ENCODE peak calls at places on chromosomes 7 and 10, in seven cellular contexts. P is endothelial cell of umbilical vein; M is nephron progenitor cell; H is activated CD8-positive, alpha-beta memory T cell treated with anti-CD3 and anti-CD28 coated beads for 4 hours; K is stimulated activated CD4-positive, alpha-beta T cell treated with anti-CD3 and anti-CD28 coated beads, Interleukin-2, amount 100 ng/mL, for 48 hours; O is NCI-H1105; Q is NCI-H345. T is an unnamed sample.

GRCh38 chr10:108561649-108562048 is 1361.7 kb downstream of the XPNPEP1 start:
- DNase-seq in P (no peak), M (no peak), H (no peak), K (no peak), O (no peak), Q (no peak), T (no peak)

GRCh38 chr7:29976673-29977072 is 12.9 kb downstream of the SCRN1 start:
- DNase-seq in P (no peak), M (no peak), H (no peak), K (no peak), O (no peak), Q (no peak), T (no peak)

GRCh38 chr7:20532841-20533240 is 82.6 kb upstream of the ABCB5 start:
- DNase-seq in P (peak; percentile 80), M (no peak), H (no peak), K (no peak), O (no peak), Q (no peak), T (no peak)

GRCh38 chr10:112721080-112721698 is 228.9 kb upstream of the TCF7L2 start:
- DNase-seq in P (peak; percentile 54), M (peak; percentile 7), H (no peak), K (no peak), O (no peak), Q (no peak), T (no peak)

GRCh38 chr10:120314426-120314825 is 142.6 kb upstream of the PLPP4 start:
- DNase-seq in P (no peak), M (no peak), H (no peak), K (no peak), O (no peak), Q (no peak), T (no peak)

GRCh38 chr10:66941491-66941890 is 15.7 kb downstream of the LRRTM3 start:
- DNase-seq in P (no peak), M (no peak), H (no peak), K (no peak), O (no peak), Q (no peak), T (no peak)

GRCh38 chr7:47552631-47553030 is 29.3 kb downstream of the TNS3 start:
- DNase-seq in P (no peak), M (no peak), H (no peak), K (no peak), O (no peak), Q (no peak), T (no peak)

GRCh38 chr7:134502463-134502862 is 24.9 kb upstream of the AKR1B10 start:
- DNase-seq in P (no peak), M (no peak), H (no peak), K (no peak), O (no peak), Q (no peak), T (no peak)

GRCh38 chr10:6350609-6351008 is 147.9 kb downstream of the PFKFB3 start:
- DNase-seq in P (no peak), M (no peak), H (no peak), K (no peak), O (no peak), Q (no peak), T (no peak)

GRCh38 chr7:90736968-90737939 is 141.1 kb downstream of the CDK14 start:
- DNase-seq in P (no peak), M (no peak), H (no peak), K (no peak), O (no peak), Q (no peak), T (no peak)

GRCh38 chr10:106506509-106507265 is 657.8 kb downstream of the SORCS1 start:
- DNase-seq in P (no peak), M (no peak), H (no peak), K (no peak), O (no peak), Q (no peak), T (no peak)

GRCh38 chr10:124069341-124069740 is 24.1 kb downstream of the CHST15 start:
- DNase-seq in P (no peak), M (no peak), H (no peak), K (no peak), O (no peak), Q (no peak), T (no peak)

GRCh38 chr10:77513783-77514331 is 123.8 kb downstream of the KCNMA1 start:
- DNase-seq in P (no peak), M (peak; percentile 62), H (no peak), K (no peak), O (no peak), Q (peak; percentile 42), T (no peak)

GRCh38 chr7:79553811-79554555 is 100.5 kb upstream of the MAGI2 start:
- DNase-seq in P (no peak), M (no peak), H (no peak), K (no peak), O (no peak), Q (no peak), T (no peak)

GRCh38 chr10:29554660-29555059 is 80.1 kb downstream of the SVIL start:
- DNase-seq in P (no peak), M (no peak), H (no peak), K (no peak), O (no peak), Q (no peak), T (no peak)

GRCh38 chr10:15369642-15370211 is 1.4 kb downstream of the FAM171A1 start:
- DNase-seq in P (no peak), M (peak; percentile 31), H (no peak), K (no peak), O (no peak), Q (no peak), T (no peak)

GRCh38 chr7:53604201-53604600 is 568.8 kb downstream of the POM121L12 start:
- DNase-seq in P (no peak), M (no peak), H (no peak), K (no peak), O (no peak), Q (no peak), T (no peak)

GRCh38 chr7:94041529-94041928 is 37.4 kb upstream of the BET1 start:
- DNase-seq in P (peak; percentile 83), M (no peak), H (no peak), K (no peak), O (no peak), Q (no peak), T (no peak)

GRCh38 chr7:41097501-41097900 is 605.4 kb downstream of the INHBA start:
- DNase-seq in P (no peak), M (no peak), H (no peak), K (no peak), O (no peak), Q (no peak), T (no peak)

GRCh38 chr7:90488220-90488619 is 18.8 kb downstream of the PTTG1IP2 start:
- DNase-seq in P (no peak), M (no peak), H (no peak), K (no peak), O (no peak), Q (no peak), T (no peak)

GRCh38 chr10:110863361-110863760 is 8.4 kb upstream of the PDCD4 start:
- DNase-seq in P (no peak), M (no peak), H (no peak), K (no peak), O (no peak), Q (no peak), T (no peak)

GRCh38 chr10:117460846-117461765 is 81.4 kb upstream of the EMX2 start:
- DNase-seq in P (no peak), M (no peak), H (no peak), K (no peak), O (no peak), Q (no peak), T (no peak)

GRCh38 chr10:88156341-88156740 is 292.9 kb downstream of the PTEN start:
- DNase-seq in P (peak; percentile 31), M (no peak), H (no peak), K (no peak), O (no peak), Q (no peak), T (no peak)

GRCh38 chr10:125878957-125879835 is 1.9 kb downstream of the DHX32 start:
- DNase-seq in P (peak; percentile 75), M (no peak), H (no peak), K (no peak), O (no peak), Q (no peak), T (no peak)

GRCh38 chr10:69965919-69966662 is 86.6 kb upstream of the MACROH2A2 start:
- DNase-seq in P (no peak), M (no peak), H (no peak), K (no peak), O (no peak), Q (no peak), T (no peak)

GRCh38 chr7:18638594-18639452 is 143.3 kb downstream of the HDAC9 start:
- DNase-seq in P (no peak), M (no peak), H (no peak), K (no peak), O (no peak), Q (no peak), T (no peak)

GRCh38 chr10:99593312-99593711 is 26.9 kb downstream of the SLC25A28 start:
- DNase-seq in P (no peak), M (no peak), H (no peak), K (no peak), O (no peak), Q (no peak), T (no peak)

GRCh38 chr7:90749774-90750173 is 153.7 kb downstream of the CDK14 start:
- DNase-seq in P (peak; percentile 36), M (no peak), H (no peak), K (no peak), O (no peak), Q (peak; percentile 7), T (no peak)

GRCh38 chr10:73495884-73496674 is at the start of gene PPP3CB:
- DNase-seq in P (peak; percentile 96), M (peak; percentile 92), H (peak; percentile 85), K (peak; percentile 83), O (peak; percentile 77), Q (peak; percentile 92), T (peak; percentile 88)

GRCh38 chr7:45631569-45631968 is 57.4 kb downstream of the ADCY1 start:
- DNase-seq in P (no peak), M (no peak), H (no peak), K (no peak), O (no peak), Q (no peak), T (no peak)

GRCh38 chr7:14850039-14850438 is 52.5 kb downstream of the DGKB start:
- DNase-seq in P (no peak), M (no peak), H (no peak), K (no peak), O (no peak), Q (no peak), T (no peak)

GRCh38 chr10:132175907-132176581 is 10.7 kb upstream of the DPYSL4 start:
- DNase-seq in P (peak; percentile 30), M (peak; percentile 46), H (no peak), K (no peak), O (peak; percentile 32), Q (peak; percentile 32), T (no peak)

T was measured in activated T-helper 9 cell treated with anti-CD3 and anti-CD28 coated beads, Interleukin-2, amount 50 U/mL, for 16 hours.